ENCODE peak calls at places on chromosomes 4 and X, in eight cellular contexts. K is colonic mucosa, J is aorta, Q is neuronal stem cell, W is GM23338, L is hepatocyte, R is lower lobe of right lung, M is neural progenitor cell. V is an unnamed sample. For H3K36me3 and H3K4me1, the result is how much of the 10 kb centered on the place peaks cover.

GRCh38 chr4:7850489-7850888 is 89.2 kb downstream of the AFAP1 start:
- DNase-seq in L (no peak), K (no peak), W (peak), M (peak), J (no peak), Q (no peak), R (no peak), V (no peak)

GRCh38 chrX:7926501-7926900 is 712 bp downstream of the PNPLA4 start:
- DNase-seq in Q (no peak), R (no peak), L (no peak), M (no peak), K (no peak), J (no peak), W (no peak), V (no peak)

GRCh38 chrX:48472225-48472624 is 2.2 kb upstream of the SLC38A5 start:
- DNase-seq in M (no peak), Q (no peak), W (peak), L (no peak), K (no peak), J (no peak), R (no peak), V (no peak)

GRCh38 chrX:129786210-129786651 is 6.5 kb downstream of the SASH3 start:
- DNase-seq in K (no peak), J (peak), Q (no peak), W (no peak), L (no peak), M (no peak), R (no peak), V (no peak)

GRCh38 chr4:77014256-77014655 is 61.5 kb downstream of the CCNI start:
- DNase-seq in R (no peak), W (peak), Q (no peak), J (no peak), M (no peak), K (no peak), L (no peak), V (no peak)

GRCh38 chr4:108029321-108029720 is 39.6 kb downstream of the HADH start:
- DNase-seq in K (no peak), R (no peak), L (no peak), W (no peak), M (no peak), J (no peak), Q (no peak), V (no peak)

GRCh38 chr4:113978561-113979156 is 788 bp downstream of the ARSJ start:
- DNase-seq in J (peak), M (peak), R (no peak), K (no peak), Q (no peak), L (peak), W (peak), V (peak)

GRCh38 chrX:19372170-19373033 is 28.7 kb downstream of the PDHA1 start:
- DNase-seq in K (peak), R (peak), M (peak), L (peak), Q (peak), J (peak), W (peak), V (peak)

GRCh38 chr4:170157670-170158069 is 67.9 kb upstream of the AADAT start:
- DNase-seq in R (no peak), L (no peak), J (no peak), K (no peak), Q (no peak), M (no peak), W (no peak), V (no peak)
- H3K36me3 ChIP-seq in R (under half), L (under half), J (under half), K (under half), Q (under half), M (under half), W (under half), V (under half)

DNA sequence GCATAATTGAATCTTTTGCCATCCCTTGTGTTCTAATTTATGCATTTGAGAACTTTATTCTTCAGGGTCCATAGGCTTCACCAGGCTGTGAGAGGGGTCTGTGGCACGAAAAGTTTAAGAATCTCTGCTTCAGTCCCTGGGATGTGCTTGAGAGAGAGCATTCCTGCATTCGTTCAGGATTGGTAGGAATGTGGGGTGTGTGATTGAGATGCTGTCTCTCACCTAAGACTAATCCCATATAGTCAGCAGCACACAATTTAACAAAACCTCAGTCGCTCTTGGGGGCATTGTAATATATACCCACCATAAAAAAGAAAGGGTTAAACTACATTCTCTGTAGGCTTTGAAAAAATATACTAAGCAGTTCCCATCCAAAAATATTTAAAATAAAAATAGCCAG is 41.7 kb downstream of the PTTG2 start:
- DNase-seq in K (no peak), J (no peak), Q (no peak), R (no peak), W (peak), M (no peak), L (no peak), V (no peak)
- H3K4me1 ChIP-seq in K (under half), J (under half), Q (under half), R (under half), W (under half), M (under half), L (under half), V (under half)

DNA sequence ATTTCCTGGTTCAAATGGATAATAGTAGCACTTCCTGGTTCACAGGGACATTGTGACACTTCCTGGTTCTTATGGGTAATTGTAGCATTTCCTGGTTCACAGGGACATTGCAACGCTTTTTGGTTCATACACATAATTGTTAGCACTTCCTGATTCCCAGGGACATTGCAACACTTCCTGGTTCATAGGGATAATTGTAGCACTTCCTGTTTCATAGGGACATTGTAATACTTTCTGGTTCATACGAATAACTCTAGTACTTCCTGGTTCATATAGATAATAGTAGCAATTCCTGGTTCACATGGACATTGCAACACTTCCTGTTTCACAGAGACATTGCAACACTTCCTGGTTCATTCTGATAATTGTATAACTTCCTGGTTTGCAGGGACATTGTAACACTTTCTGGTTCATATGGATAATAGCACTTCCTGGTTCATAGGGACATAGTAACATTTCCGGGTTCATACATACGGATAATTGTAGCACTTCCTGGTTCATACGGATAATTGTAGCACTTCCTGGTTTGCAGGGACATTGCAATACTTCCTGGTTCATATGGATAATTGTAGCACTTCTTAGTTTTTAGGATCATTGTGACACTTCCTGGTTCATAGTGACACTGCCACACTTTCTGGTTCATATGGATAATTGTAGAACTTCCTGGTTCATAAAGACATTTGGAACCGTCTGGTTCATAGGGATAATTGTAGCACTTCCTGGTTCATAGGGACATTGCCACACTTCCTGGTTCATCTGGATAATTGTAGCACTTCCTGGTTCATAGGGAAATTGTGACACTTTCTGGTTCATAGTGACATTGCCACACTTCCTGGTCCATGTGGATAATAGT is 61.6 kb upstream of the CD99 start:
- DNase-seq in R (no peak), L (no peak), Q (no peak), J (no peak), M (no peak), K (no peak), W (no peak), V (no peak)
- H3K36me3 ChIP-seq in R (under half), L (under half), Q (under half), J (under half), M (under half), K (under half), W (under half), V (under half)

DNA sequence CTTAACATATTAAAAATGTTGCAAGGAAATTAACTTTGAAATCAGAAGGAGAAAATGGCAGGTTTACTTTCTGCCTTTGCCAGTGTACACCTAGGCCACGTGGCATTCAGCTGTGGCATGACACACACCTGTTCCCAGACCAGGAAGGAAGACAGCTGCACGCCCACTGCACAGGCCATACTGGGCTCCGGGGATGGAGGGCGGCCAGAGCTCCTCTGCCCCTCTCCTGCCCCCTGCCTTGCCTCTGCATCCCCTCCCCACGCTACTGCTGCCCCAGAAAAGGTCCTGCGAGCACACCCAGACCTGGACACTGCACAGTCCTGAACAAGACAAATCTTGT is 68.4 kb downstream of the GATB start:
- DNase-seq in W (no peak), L (no peak), M (no peak), J (no peak), R (no peak), Q (no peak), K (no peak), V (no peak)
- H3K4me1 ChIP-seq in W (under half), L (under half), M (under half), J (under half), R (under half), Q (under half), K (under half), V (under half)

GRCh38 chr4:38920186-38920585 is 52.6 kb downstream of the FAM114A1 start:
- DNase-seq in W (no peak), Q (no peak), L (no peak), R (no peak), J (no peak), K (no peak), M (no peak), V (no peak)

GRCh38 chr4:38923746-38924145 is 56.1 kb downstream of the FAM114A1 start:
- DNase-seq in R (no peak), L (no peak), J (no peak), Q (no peak), M (no peak), K (no peak), W (no peak), V (no peak)

GRCh38 chr4:38924266-38924827 is 56.7 kb downstream of the FAM114A1 start:
- DNase-seq in J (no peak), M (peak), Q (peak), K (no peak), L (no peak), R (no peak), W (no peak), V (no peak)

GRCh38 chr4:38917481-38918025 is 49.9 kb downstream of the FAM114A1 start:
- DNase-seq in W (no peak), R (no peak), Q (no peak), J (no peak), M (no peak), L (no peak), K (no peak), V (no peak)

DNA sequence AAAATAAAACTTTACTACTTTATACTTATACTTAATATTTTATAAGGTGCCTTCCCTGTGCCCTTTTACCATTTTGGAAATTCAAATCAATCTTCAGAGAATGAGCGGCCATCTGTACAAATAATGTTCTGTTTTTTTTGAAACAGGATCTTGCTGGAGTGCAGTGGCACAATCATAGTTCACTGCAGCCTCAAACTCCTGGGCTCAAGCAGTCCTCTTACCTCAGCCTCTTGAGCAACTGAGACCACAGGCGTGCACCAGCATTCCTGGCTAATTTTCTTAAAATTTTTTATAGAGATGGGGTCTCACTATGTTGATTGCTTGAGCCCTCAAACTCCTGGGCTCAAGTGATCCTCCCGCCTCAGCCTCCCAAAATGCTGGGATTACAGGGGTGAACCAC is 53.5 kb downstream of the FAM114A1 start:
- DNase-seq in R (no peak), K (no peak), Q (no peak), L (no peak), W (no peak), J (no peak), M (no peak), V (no peak)
- H3K36me3 ChIP-seq in R (half or more), K (under half), Q (under half), L (under half), W (under half), J (under half), M (under half), V (under half)

GRCh38 chrX:107465932-107466620 is 16.6 kb downstream of the FRMPD3 start:
- DNase-seq in W (no peak), L (no peak), Q (no peak), J (no peak), K (no peak), R (no peak), M (no peak), V (no peak)

GRCh38 chrX:107467271-107467670 is 17.8 kb downstream of the FRMPD3 start:
- DNase-seq in M (no peak), J (no peak), L (no peak), W (no peak), K (no peak), R (no peak), Q (no peak), V (no peak)

GRCh38 chrX:107470971-107471370 is 21.5 kb downstream of the FRMPD3 start:
- DNase-seq in W (peak), Q (no peak), M (no peak), L (no peak), R (no peak), J (no peak), K (no peak), V (no peak)

GRCh38 chrX:107470198-107470597 is 20.7 kb downstream of the FRMPD3 start:
- DNase-seq in W (no peak), J (no peak), R (no peak), L (no peak), K (no peak), Q (no peak), M (no peak), V (no peak)
- H3K4me1 ChIP-seq in W (under half), J (under half), R (under half), L (under half), K (under half), Q (under half), M (under half), V (under half)

DNA sequence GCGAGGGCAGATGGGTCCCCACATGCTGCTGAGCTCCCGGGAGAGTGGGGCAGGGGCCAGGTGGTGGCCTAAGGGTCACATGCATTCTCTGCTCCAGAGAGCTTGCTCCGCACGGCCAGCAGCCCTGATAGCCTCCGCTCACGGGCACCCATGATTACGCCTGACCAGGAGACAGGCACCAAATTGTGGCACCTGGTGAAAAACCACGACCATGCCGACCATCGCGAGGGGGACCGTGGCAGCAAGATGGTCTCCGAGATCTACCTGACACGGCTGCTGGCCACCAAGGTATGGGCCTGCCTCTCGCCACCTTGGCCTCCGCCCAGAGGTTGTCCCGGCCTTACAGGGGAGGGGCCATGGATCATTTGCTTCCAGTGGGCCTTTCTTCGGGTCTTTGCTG is 9.2 kb downstream of the LAGE3 start:
- DNase-seq in M (no peak), L (no peak), J (no peak), R (no peak), K (no peak), W (no peak), Q (no peak), V (peak)
- H3K36me3 ChIP-seq in M (under half), L (under half), J (under half), R (half or more), K (under half), W (under half), Q (under half), V (under half)

GRCh38 chr4:1720163-1720983 is 750 bp downstream of the TMEM129 start:
- DNase-seq in Q (peak), R (peak), W (peak), J (peak), L (peak), K (peak), M (peak), V (peak)
- H3K4me1 ChIP-seq in Q (under half), R (under half), W (under half), J (under half), L (under half), K (under half), M (under half), V (under half)